ENCODE peak calls at places on chromosomes 11 and 22, in nine cellular contexts. R, E, A, L, W, O, T, I and Z are unnamed samples.

GRCh38 chr11:120446802-120447201 is 64.7 kb upstream of the GRIK4 start:
- DNase-seq in W (no peak), E (no peak), A (no peak), I (no peak), R (no peak), L (no peak), O (no peak), T (no peak), Z (no peak)

GRCh38 chr11:94400839-94401772 is at the start of gene GPR83:
- DNase-seq in R (no peak), T (no peak), E (peak), W (peak), I (no peak), L (no peak), A (no peak), O (no peak), Z (no peak)

GRCh38 chr22:32341122-32341740 is 16.4 kb upstream of the RFPL3 start:
- DNase-seq in T (no peak), W (no peak), O (no peak), R (no peak), L (no peak), A (no peak), I (no peak), E (no peak), Z (no peak)

GRCh38 chr22:47393191-47393590 is 630.7 kb downstream of the TBC1D22A start:
- DNase-seq in A (no peak), L (no peak), E (no peak), O (no peak), R (no peak), W (no peak), I (peak), T (no peak), Z (no peak)

GRCh38 chr11:57073121-57073520 is 84.4 kb downstream of the OR5AK2 start:
- DNase-seq in A (no peak), I (no peak), W (no peak), O (no peak), L (no peak), T (no peak), E (no peak), R (no peak), Z (no peak)

GRCh38 chr11:126431401-126432064 is 76.0 kb downstream of the ST3GAL4 start:
- DNase-seq in R (no peak), I (peak), T (no peak), E (no peak), O (peak), W (peak), A (no peak), L (no peak), Z (no peak)

GRCh38 chr11:32893091-32893946 is 708 bp downstream of the QSER1 start:
- DNase-seq in R (peak), W (peak), L (peak), E (peak), O (peak), A (peak), T (no peak), I (peak), Z (peak)

GRCh38 chr11:110027627-110028371 is 65.4 kb upstream of the ZC3H12C start:
- DNase-seq in L (no peak), W (no peak), O (no peak), E (no peak), T (no peak), A (no peak), R (no peak), I (no peak), Z (no peak)

GRCh38 chr22:40635008-40635939 is 1.2 kb downstream of the MRTFA start:
- DNase-seq in R (no peak), O (no peak), L (no peak), W (peak), T (no peak), I (no peak), E (no peak), A (no peak), Z (no peak)

GRCh38 chr11:34021977-34022735 is 29.4 kb upstream of the CAPRIN1 start:
- DNase-seq in A (no peak), W (no peak), T (no peak), L (no peak), I (no peak), E (no peak), R (no peak), O (no peak), Z (no peak)

GRCh38 chr22:46587492-46588278 is 32.5 kb upstream of the GRAMD4 start:
- DNase-seq in I (peak), L (no peak), T (no peak), O (no peak), W (no peak), A (no peak), E (peak), R (no peak), Z (no peak)

GRCh38 chr11:98411777-98412176 is 609.0 kb upstream of the CNTN5 start:
- DNase-seq in L (no peak), O (no peak), I (no peak), T (no peak), R (no peak), E (no peak), W (no peak), A (no peak), Z (no peak)

GRCh38 chr11:33631749-33632091 is 68.9 kb downstream of the C11orf91 start:
- DNase-seq in O (no peak), E (no peak), L (no peak), R (no peak), A (no peak), I (no peak), T (no peak), W (no peak), Z (no peak)

GRCh38 chr11:116420770-116421528 is 351.8 kb downstream of the BUD13 start:
- DNase-seq in A (no peak), O (peak), I (no peak), L (no peak), W (no peak), R (no peak), T (no peak), E (no peak), Z (no peak)

GRCh38 chr22:19213496-19214473 is 35.2 kb upstream of the SLC25A1 start:
- DNase-seq in T (peak), R (no peak), E (no peak), A (no peak), O (no peak), W (no peak), I (no peak), L (no peak), Z (no peak)

GRCh38 chr11:94769897-94770296 is 1.7 kb downstream of the AMOTL1 start:
- DNase-seq in W (no peak), E (no peak), O (no peak), L (no peak), I (no peak), A (no peak), T (no peak), R (no peak), Z (no peak)

GRCh38 chr22:41687901-41688364 is 734 bp downstream of the SNU13 start:
- DNase-seq in E (peak), A (peak), R (no peak), T (no peak), L (no peak), W (peak), O (no peak), I (no peak), Z (no peak)

GRCh38 chr22:31647516-31647915 is 14.5 kb downstream of the PISD start:
- DNase-seq in R (no peak), T (peak), W (peak), L (no peak), A (no peak), E (no peak), I (no peak), O (no peak), Z (no peak)

GRCh38 chr11:10998674-10999073 is 140.8 kb upstream of the ZBED5 start:
- DNase-seq in R (no peak), W (no peak), E (no peak), A (no peak), T (no peak), I (no peak), O (peak), L (no peak), Z (no peak)